ENCODE peak calls at places on chromosome 18, in six cellular contexts. P is T follicular helper cell; Z is C1 segment of cervical spinal cord; N is activated naive CD4-positive, alpha-beta T cell; B is tibial nerve; C is fibroblast of mammary gland. Y is an unnamed sample.

GRCh38 chr18:79489048-79489899 is 93.5 kb downstream of the NFATC1 start:
- DNase-seq in B (no peak), C (no peak), Z (no peak), P (no peak), N (no peak), Y (no peak)

GRCh38 chr18:67104700-67105284 is 411.7 kb downstream of the DSEL start:
- DNase-seq in C (peak), N (no peak), Z (peak), B (peak), P (peak), Y (peak)

GRCh38 chr18:8140841-8141501 is 468.3 kb upstream of the RAB12 start:
- DNase-seq in C (peak), Z (no peak), P (no peak), B (no peak), N (no peak), Y (no peak)

GRCh38 chr18:74582642-74583041 is 15.0 kb upstream of the ZNF407 start:
- DNase-seq in P (no peak), Z (no peak), N (no peak), B (no peak), C (no peak), Y (no peak)

GRCh38 chr18:61736168-61736567 is 156.6 kb downstream of the RNF152 start:
- DNase-seq in N (no peak), Z (no peak), B (no peak), P (no peak), C (no peak), Y (no peak)

GRCh38 chr18:21996261-21996892 is 173.0 kb upstream of the GATA6 start:
- DNase-seq in Z (no peak), P (no peak), C (peak), N (no peak), B (no peak), Y (no peak)

GRCh38 chr18:74963820-74964446 is 245.0 kb downstream of the PTGR3 start:
- DNase-seq in B (no peak), Z (no peak), C (peak), P (no peak), N (no peak), Y (peak)

GRCh38 chr18:58699551-58699950 is 28.3 kb downstream of the MALT1 start:
- DNase-seq in C (peak), Z (no peak), P (no peak), N (no peak), B (no peak), Y (no peak)

GRCh38 chr18:45745817-45746461 is 22.0 kb downstream of the SLC14A1 start:
- DNase-seq in Z (no peak), N (no peak), P (no peak), B (no peak), C (no peak), Y (peak)

GRCh38 chr18:48488388-48488850 is 50.4 kb upstream of the CTIF start:
- DNase-seq in B (no peak), Z (no peak), C (peak), P (no peak), N (no peak), Y (peak)

GRCh38 chr18:65768379-65768778 is 17.6 kb downstream of the CDH7 start:
- DNase-seq in B (no peak), Z (no peak), P (no peak), C (no peak), N (no peak), Y (no peak)

GRCh38 chr18:27803957-27804356 is 373.0 kb downstream of the CDH2 start:
- DNase-seq in P (no peak), N (no peak), C (no peak), Z (no peak), B (no peak), Y (no peak)

GRCh38 chr18:8106603-8107002 is 502.6 kb upstream of the RAB12 start:
- DNase-seq in C (no peak), N (no peak), B (no peak), P (no peak), Z (no peak), Y (no peak)

GRCh38 chr18:72871091-72871490 is 3.3 kb upstream of the NETO1 start:
- DNase-seq in N (no peak), Z (no peak), B (no peak), C (peak), P (no peak), Y (no peak)

GRCh38 chr18:45686892-45687611 is 36.9 kb upstream of the SLC14A1 start:
- DNase-seq in C (no peak), B (no peak), P (peak), N (no peak), Z (no peak), Y (no peak)

GRCh38 chr18:61651880-61652268 is 240.9 kb downstream of the RNF152 start:
- DNase-seq in P (no peak), Z (no peak), N (no peak), B (no peak), C (no peak), Y (no peak)

GRCh38 chr18:12028674-12029073 is 47.4 kb downstream of the IMPA2 start:
- DNase-seq in N (no peak), P (no peak), Z (no peak), C (no peak), B (no peak), Y (no peak)

GRCh38 chr18:63684718-63685117 is 18.0 kb upstream of the SERPINB11 start:
- DNase-seq in C (no peak), Z (no peak), P (no peak), N (no peak), B (no peak), Y (no peak)

GRCh38 chr18:3671181-3671580 is 221.2 kb downstream of the TGIF1 start:
- DNase-seq in N (no peak), Z (no peak), P (no peak), C (no peak), B (no peak), Y (no peak)

GRCh38 chr18:76255070-76255683 is 239.9 kb downstream of the ZNF516 start:
- DNase-seq in Z (no peak), C (no peak), N (no peak), P (no peak), B (no peak), Y (no peak)

GRCh38 chr18:46152808-46153617 is 48.8 kb downstream of the HAUS1 start:
- DNase-seq in P (no peak), Z (no peak), N (no peak), C (no peak), B (no peak), Y (no peak)

GRCh38 chr18:57094199-57094598 is 52.7 kb upstream of the BOD1L2 start:
- DNase-seq in Z (no peak), B (no peak), C (no peak), P (no peak), N (no peak), Y (no peak)

GRCh38 chr18:44729631-44730101 is 49.0 kb downstream of the SETBP1 start:
- DNase-seq in N (no peak), Z (no peak), B (no peak), P (no peak), C (peak), Y (no peak)

GRCh38 chr18:35672897-35673296 is 91.4 kb downstream of the GALNT1 start:
- DNase-seq in N (no peak), P (no peak), C (peak), Z (no peak), B (no peak), Y (no peak)

GRCh38 chr18:48999569-48999968 is 48.8 kb upstream of the SMAD7 start:
- DNase-seq in B (no peak), P (no peak), C (no peak), N (no peak), Z (no peak), Y (no peak)

GRCh38 chr18:39742015-39742466 is 2176.4 kb upstream of the CELF4 start:
- DNase-seq in Z (no peak), B (no peak), P (no peak), N (no peak), C (no peak), Y (no peak)

GRCh38 chr18:61336766-61337165 is 3.5 kb downstream of the CDH20 start:
- DNase-seq in C (no peak), N (no peak), B (no peak), P (no peak), Z (peak), Y (no peak)

GRCh38 chr18:34031810-34032209 is 192.9 kb downstream of the NOL4 start:
- DNase-seq in C (peak), P (no peak), Z (no peak), B (no peak), N (no peak), Y (no peak)

GRCh38 chr18:10912790-10913560 is 236.4 kb downstream of the PIEZO2 start:
- DNase-seq in C (peak), Z (no peak), N (no peak), B (no peak), P (no peak), Y (peak)

GRCh38 chr18:79522451-79523220 is 126.9 kb downstream of the NFATC1 start:
- DNase-seq in Z (no peak), B (no peak), C (no peak), N (no peak), P (peak), Y (no peak)

GRCh38 chr18:23115683-23116096 is 19.6 kb upstream of the CABLES1 start:
- DNase-seq in P (no peak), C (peak), N (no peak), Z (no peak), B (no peak), Y (peak)

GRCh38 chr18:46215902-46216723 is 111.9 kb downstream of the HAUS1 start:
- DNase-seq in P (no peak), B (no peak), Z (no peak), C (no peak), N (no peak), Y (no peak)

GRCh38 chr18:79393626-79394401 is 1.9 kb upstream of the NFATC1 start:
- DNase-seq in N (no peak), P (no peak), Z (peak), C (peak), B (peak), Y (peak)